ENCODE peak calls at places on chromosome 18, in four cellular contexts. M, Q, N and Y are unnamed samples.

GRCh38 chr18:22606563-22607283 is 189.0 kb upstream of the CTAGE1 start:
- DNase-seq in M (no peak), Q (peak; percentile 33), N (no peak), Y (peak; percentile 24)

GRCh38 chr18:13361422-13361821 is 142.9 kb downstream of the LDLRAD4 start:
- DNase-seq in M (no peak), Q (no peak), N (no peak), Y (no peak)

GRCh38 chr18:43893001-43893637 is 615.8 kb upstream of the SYT4 start:
- DNase-seq in M (no peak), Q (peak; percentile 94), N (no peak), Y (peak; percentile 96)

GRCh38 chr18:70124139-70124538 is 81.3 kb downstream of the RTTN start:
- DNase-seq in M (no peak), Q (no peak), N (no peak), Y (no peak)

GRCh38 chr18:73006331-73006730 is 138.5 kb upstream of the NETO1 start:
- DNase-seq in M (no peak), Q (no peak), N (no peak), Y (no peak)

GRCh38 chr18:3773303-3773702 is 323.3 kb downstream of the TGIF1 start:
- DNase-seq in M (no peak), Q (no peak), N (no peak), Y (no peak)

GRCh38 chr18:75248426-75249191 is 38.0 kb downstream of the TSHZ1 start:
- DNase-seq in M (no peak), Q (no peak), N (no peak), Y (no peak)

GRCh38 chr18:9860682-9861081 is 25.1 kb upstream of the TXNDC2 start:
- DNase-seq in M (no peak), Q (no peak), N (no peak), Y (no peak)

GRCh38 chr18:55494899-55495298 is 93.1 kb downstream of the TCF4 start:
- DNase-seq in M (no peak), Q (peak; percentile 68), N (no peak), Y (peak; percentile 79)

GRCh38 chr18:7872569-7872968 is 305.5 kb downstream of the PTPRM start:
- DNase-seq in M (peak; percentile 2), Q (peak; percentile 76), N (no peak), Y (peak; percentile 72)

GRCh38 chr18:12703714-12704113 is 872 bp downstream of the PSMG2 start:
- DNase-seq in M (no peak), Q (peak; percentile 58), N (no peak), Y (peak; percentile 53)

GRCh38 chr18:70385474-70385873 is 96.6 kb downstream of the SOCS6 start:
- DNase-seq in M (no peak), Q (peak; percentile 28), N (no peak), Y (peak; percentile 51)

GRCh38 chr18:23998811-23999210 is 15.7 kb upstream of the TTC39C start:
- DNase-seq in M (peak; percentile 68), Q (no peak), N (no peak), Y (peak; percentile 34)

GRCh38 chr18:37565138-37565984 is at the start of gene CELF4:
- DNase-seq in M (no peak), Q (peak; percentile 6), N (no peak), Y (peak; percentile 13)

GRCh38 chr18:42392416-42392815 is 437.4 kb downstream of the PIK3C3 start:
- DNase-seq in M (no peak), Q (no peak), N (no peak), Y (no peak)

GRCh38 chr18:27967938-27968803 is 208.8 kb downstream of the CDH2 start:
- DNase-seq in M (no peak), Q (peak; percentile 59), N (no peak), Y (no peak)

GRCh38 chr18:59056706-59057492 is 82.8 kb upstream of the SEC11C start:
- DNase-seq in M (peak; percentile 39), Q (peak; percentile 83), N (no peak), Y (peak; percentile 82)

GRCh38 chr18:63758616-63759015 is 16.6 kb upstream of the SERPINB7 start:
- DNase-seq in M (no peak), Q (no peak), N (no peak), Y (no peak)

GRCh38 chr18:2843161-2843560 is 3.6 kb upstream of the EMILIN2 start:
- DNase-seq in M (no peak), Q (no peak), N (no peak), Y (no peak)

GRCh38 chr18:73719611-73720010 is 428.0 kb downstream of the FBXO15 start:
- DNase-seq in M (no peak), Q (no peak), N (no peak), Y (peak; percentile 56)

GRCh38 chr18:37138456-37138855 is 309.5 kb downstream of the KIAA1328 start:
- DNase-seq in M (no peak), Q (no peak), N (no peak), Y (no peak)

GRCh38 chr18:56738184-56738583 is 87.0 kb downstream of the WDR7 start:
- DNase-seq in M (no peak), Q (no peak), N (no peak), Y (no peak)

GRCh38 chr18:45340884-45341283 is 274.4 kb upstream of the SLC14A2 start:
- DNase-seq in M (no peak), Q (no peak), N (no peak), Y (peak; percentile 74)

GRCh38 chr18:8657873-8658521 is 47.4 kb upstream of the MTCL1 start:
- DNase-seq in M (no peak), Q (peak; percentile 47), N (no peak), Y (no peak)

GRCh38 chr18:39198376-39198775 is 1632.8 kb upstream of the CELF4 start:
- DNase-seq in M (no peak), Q (no peak), N (no peak), Y (peak; percentile 83)

GRCh38 chr18:45110577-45111506 is 430.2 kb downstream of the SETBP1 start:
- DNase-seq in M (no peak), Q (peak; percentile 34), N (no peak), Y (peak; percentile 53)

GRCh38 chr18:8615397-8616025 is 6.3 kb downstream of the RAB12 start:
- DNase-seq in M (no peak), Q (peak; percentile 96), N (no peak), Y (peak; percentile 89)

GRCh38 chr18:76736309-76736708 is 86.0 kb upstream of the ZNF236 start:
- DNase-seq in M (no peak), Q (no peak), N (no peak), Y (no peak)

GRCh38 chr18:72638353-72638752 is 94.2 kb upstream of the CBLN2 start:
- DNase-seq in M (no peak), Q (no peak), N (no peak), Y (no peak)

GRCh38 chr18:44198296-44199284 is 482.1 kb upstream of the SETBP1 start:
- DNase-seq in M (no peak), Q (no peak), N (no peak), Y (peak; percentile 7)

GRCh38 chr18:6728318-6728717 is 1.2 kb upstream of the ARHGAP28 start:
- DNase-seq in M (no peak), Q (no peak), N (no peak), Y (no peak)

GRCh38 chr18:23682045-23682444 is 7.2 kb upstream of the LAMA3 start:
- DNase-seq in M (no peak), Q (no peak), N (no peak), Y (no peak)

GRCh38 chr18:519019-519879 is 18.7 kb upstream of the COLEC12 start:
- DNase-seq in M (no peak), Q (peak; percentile 70), N (peak; percentile 65), Y (peak; percentile 68)

GRCh38 chr18:36650206-36650605 is 178.6 kb downstream of the TPGS2 start:
- DNase-seq in M (no peak), Q (peak; percentile 20), N (no peak), Y (no peak)